ENCODE peak calls at places on chromosome 17, in seven cellular contexts. T, A, P, F, M, H and Y are unnamed samples.

GRCh38 chr17:2071421-2072281 is 16.7 kb downstream of the HIC1 start:
- DNase-seq in T (peak; percentile 93), A (no peak), P (no peak), F (peak; percentile 88), M (no peak), H (peak; percentile 58), Y (no peak)

GRCh38 chr17:72004011-72004427 is 116.8 kb upstream of the SOX9 start:
- DNase-seq in T (no peak), A (no peak), P (no peak), F (no peak), M (no peak), H (no peak), Y (no peak)

GRCh38 chr17:10807704-10808128 is 3.8 kb upstream of the TMEM238L start:
- DNase-seq in T (no peak), A (peak; percentile 78), P (no peak), F (no peak), M (no peak), H (no peak), Y (no peak)

GRCh38 chr17:46947236-46947635 is 24.3 kb downstream of the GOSR2 start:
- DNase-seq in T (no peak), A (no peak), P (no peak), F (no peak), M (no peak), H (no peak), Y (no peak)

GRCh38 chr17:6374761-6375312 is 60.1 kb downstream of the AIPL1 start:
- DNase-seq in T (peak; percentile 61), A (peak; percentile 49), P (peak; percentile 52), F (peak; percentile 90), M (peak; percentile 61), H (no peak), Y (peak; percentile 71)

GRCh38 chr17:81032641-81033422 is 2.1 kb upstream of the BAIAP2 start:
- DNase-seq in T (no peak), A (no peak), P (no peak), F (no peak), M (no peak), H (no peak), Y (no peak)

GRCh38 chr17:13407381-13407780 is 194.3 kb downstream of the HS3ST3A1 start:
- DNase-seq in T (no peak), A (no peak), P (no peak), F (no peak), M (no peak), H (no peak), Y (no peak)

GRCh38 chr17:76384222-76384986 is at the start of gene SPHK1:
- DNase-seq in T (peak; percentile 81), A (peak; percentile 84), P (peak; percentile 75), F (peak; percentile 78), M (peak; percentile 83), H (peak; percentile 91), Y (peak; percentile 75)

GRCh38 chr17:72646176-72646575 is 446.3 kb downstream of the SLC39A11 start:
- DNase-seq in T (peak; percentile 16), A (peak; percentile 40), P (no peak), F (no peak), M (no peak), H (peak; percentile 53), Y (no peak)

GRCh38 chr17:18987862-18988545 is 16.6 kb downstream of the FAM83G start:
- DNase-seq in T (no peak), A (no peak), P (no peak), F (no peak), M (no peak), H (no peak), Y (no peak)

GRCh38 chr17:17348872-17349723 is 45.9 kb downstream of the NT5M start:
- DNase-seq in T (no peak), A (no peak), P (no peak), F (no peak), M (no peak), H (peak; percentile 13), Y (peak; percentile 25)
- H4K8ac ChIP-seq in T (no peak overlapping the region), A (no peak overlapping the region), P (no peak overlapping the region), F (no peak overlapping the region), M (no peak overlapping the region), H (no peak overlapping the region), Y (no peak overlapping the region)

GRCh38 chr17:73727941-73728340 is 83.7 kb upstream of the SDK2 start:
- DNase-seq in T (no peak), A (no peak), P (no peak), F (no peak), M (no peak), H (no peak), Y (no peak)
- H3K9ac ChIP-seq in T (no peak overlapping the region), A (no peak overlapping the region), P (no peak overlapping the region), F (no peak overlapping the region), M (no peak overlapping the region), H (no peak overlapping the region), Y (no peak overlapping the region)

GRCh38 chr17:82722341-82723013 is 6.0 kb downstream of the FN3KRP start:
- DNase-seq in T (no peak), A (no peak), P (no peak), F (no peak), M (no peak), H (no peak), Y (no peak)
- H4K8ac ChIP-seq in T (no peak overlapping the region), A (no peak overlapping the region), P (no peak overlapping the region), F (peak overlapping the region; percentile 20), M (no peak overlapping the region), H (no peak overlapping the region), Y (no peak overlapping the region)

GRCh38 chr17:45248132-45248936 is 13.6 kb downstream of the SPATA32 start:
- DNase-seq in T (no peak), A (peak; percentile 81), P (peak; percentile 47), F (no peak), M (no peak), H (peak; percentile 57), Y (peak; percentile 91)

GRCh38 chr17:45246861-45247428 is 14.9 kb downstream of the SPATA32 start:
- DNase-seq in T (peak; percentile 14), A (peak; percentile 77), P (peak; percentile 64), F (peak; percentile 50), M (peak; percentile 83), H (peak; percentile 27), Y (peak; percentile 88)

GRCh38 chr17:45247429-45248131 is 14.3 kb downstream of the SPATA32 start:
- DNase-seq in T (peak; percentile 90), A (peak; percentile 98), P (peak; percentile 94), F (peak; percentile 91), M (peak; percentile 97), H (peak; percentile 99), Y (peak; percentile 100)

GRCh38 chr17:45244725-45245656 is 16.9 kb downstream of the SPATA32 start:
- DNase-seq in T (no peak), A (no peak), P (no peak), F (no peak), M (no peak), H (no peak), Y (no peak)

GRCh38 chr17:45246338-45246737 is 15.6 kb downstream of the SPATA32 start:
- DNase-seq in T (no peak), A (no peak), P (no peak), F (no peak), M (no peak), H (no peak), Y (no peak)
- H3K9ac ChIP-seq in T (peak overlapping the region; percentile 39), A (peak overlapping the region; percentile 82), P (peak overlapping the region; percentile 54), F (no peak overlapping the region), M (no peak overlapping the region), H (no peak overlapping the region), Y (no peak overlapping the region)

GRCh38 chr17:59345476-59345875 is 14.0 kb downstream of the YPEL2 start:
- DNase-seq in T (no peak), A (no peak), P (no peak), F (no peak), M (no peak), H (no peak), Y (no peak)

GRCh38 chr17:59347975-59348391 is 16.5 kb downstream of the YPEL2 start:
- DNase-seq in T (no peak), A (peak; percentile 93), P (no peak), F (no peak), M (no peak), H (peak; percentile 95), Y (no peak)

GRCh38 chr17:59349178-59349577 is 17.7 kb downstream of the YPEL2 start:
- DNase-seq in T (no peak), A (no peak), P (no peak), F (no peak), M (no peak), H (peak; percentile 76), Y (no peak)

GRCh38 chr17:59346341-59346740 is 14.9 kb downstream of the YPEL2 start:
- DNase-seq in T (no peak), A (no peak), P (no peak), F (no peak), M (no peak), H (no peak), Y (no peak)

DNA sequence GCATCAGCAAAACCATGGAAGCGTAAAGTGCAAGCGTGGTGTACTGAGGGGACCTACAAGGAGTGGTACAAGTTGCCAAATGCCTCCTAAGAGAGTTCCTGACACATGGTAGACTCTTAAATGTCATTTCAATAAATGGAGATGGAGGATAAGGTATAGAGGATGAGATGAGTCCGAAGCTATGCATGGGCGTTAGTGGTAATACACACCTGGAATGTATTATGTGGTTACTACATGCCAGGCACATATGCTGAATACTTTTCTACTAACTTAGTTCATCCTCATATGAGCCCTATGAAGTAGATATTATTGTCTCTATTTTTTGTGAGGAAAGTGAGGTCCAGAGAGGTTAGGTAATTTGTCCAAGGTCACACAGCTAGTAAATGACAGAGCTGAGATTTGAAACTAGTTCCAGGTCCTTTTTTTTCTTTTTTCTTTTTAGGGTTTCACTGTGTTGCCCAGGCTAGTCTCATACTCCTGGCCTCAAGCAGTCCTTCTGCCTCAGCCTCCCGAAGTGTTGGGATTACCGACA is 15.5 kb downstream of the YPEL2 start:
- DNase-seq in T (no peak), A (no peak), P (no peak), F (no peak), M (no peak), H (peak; percentile 81), Y (no peak)
- H4K8ac ChIP-seq in T (no peak overlapping the region), A (no peak overlapping the region), P (no peak overlapping the region), F (no peak overlapping the region), M (no peak overlapping the region), H (peak overlapping the region; percentile 3), Y (no peak overlapping the region)

DNA sequence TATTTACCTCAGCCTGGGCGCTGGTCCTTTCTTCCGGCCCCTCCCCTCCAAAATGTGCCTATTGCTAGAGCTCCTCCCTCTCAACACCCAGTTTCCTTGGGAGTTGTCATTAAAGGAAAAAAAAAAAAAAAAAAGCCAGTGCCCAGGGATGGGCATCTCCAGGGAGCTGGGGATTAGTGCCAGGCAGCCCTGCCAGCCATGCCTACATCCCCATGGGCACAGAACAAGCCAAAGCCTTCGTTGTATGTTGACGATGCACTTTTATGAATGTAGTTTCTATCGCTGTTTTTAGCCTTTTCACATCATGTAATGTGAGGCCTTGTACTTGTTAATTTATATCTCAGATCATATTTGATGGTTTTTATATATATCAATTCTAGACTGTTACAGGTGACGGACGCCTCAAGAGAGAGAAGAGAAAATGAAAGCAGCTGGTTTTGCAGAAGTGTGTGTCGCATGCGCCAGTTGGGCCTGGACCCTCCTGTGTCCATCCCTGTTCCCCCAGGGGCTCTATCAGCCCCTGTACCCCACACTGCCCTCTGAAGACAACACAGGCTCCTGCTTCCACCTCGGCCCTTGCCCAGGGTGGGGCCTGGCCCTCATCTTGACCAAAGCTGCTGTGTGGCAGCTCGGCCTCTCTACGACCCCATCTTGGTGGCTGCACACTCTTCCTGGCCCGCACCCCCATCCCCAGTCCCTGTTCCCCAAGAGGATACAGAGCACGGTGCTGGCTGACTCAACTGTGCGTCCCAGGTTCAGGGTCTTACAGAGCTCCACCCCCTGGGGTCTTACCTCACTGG is 4.8 kb downstream of the LIMD2 start:
- DNase-seq in T (no peak), A (no peak), P (no peak), F (no peak), M (no peak), H (no peak), Y (no peak)
- H3K9ac ChIP-seq in T (no peak overlapping the region), A (no peak overlapping the region), P (no peak overlapping the region), F (no peak overlapping the region), M (no peak overlapping the region), H (no peak overlapping the region), Y (no peak overlapping the region)